ENCODE peak calls at places on chromosome 7, in four cellular contexts. D, E, W and M are unnamed samples.

GRCh38 chr7:55502988-55503514 is 69.3 kb downstream of the VOPP1 start:
- DNase-seq in D (no peak), E (no peak), W (no peak), M (no peak)

GRCh38 chr7:77940647-77941046 is 142.1 kb downstream of the PHTF2 start:
- DNase-seq in D (no peak), E (peak), W (peak), M (no peak)

GRCh38 chr7:2139004-2139652 is 93.6 kb downstream of the MAD1L1 start:
- DNase-seq in D (no peak), E (no peak), W (no peak), M (peak)

GRCh38 chr7:142385528-142386340 is 127.9 kb upstream of the PRSS58 start:
- DNase-seq in D (no peak), E (peak), W (peak), M (peak)

GRCh38 chr7:36299223-36299760 is 90.4 kb upstream of the ANLN start:
- DNase-seq in D (no peak), E (no peak), W (no peak), M (no peak)

GRCh38 chr7:138875794-138876193 is 77.8 kb upstream of the ATP6V0A4 start:
- DNase-seq in D (no peak), E (no peak), W (peak), M (no peak)

GRCh38 chr7:55052081-55052480 is 33.3 kb downstream of the EGFR start:
- DNase-seq in D (no peak), E (no peak), W (peak), M (no peak)

GRCh38 chr7:130127404-130128395 is 57.4 kb downstream of the KLHDC10 start:
- DNase-seq in D (no peak), E (no peak), W (no peak), M (no peak)

GRCh38 chr7:51346136-51346535 is 29.5 kb upstream of the COBL start:
- DNase-seq in D (no peak), E (no peak), W (no peak), M (no peak)

GRCh38 chr7:141956084-141956483 is 9.3 kb upstream of the CLEC5A start:
- DNase-seq in D (no peak), E (no peak), W (no peak), M (no peak)

GRCh38 chr7:151591866-151592265 is 72.2 kb upstream of the RHEB start:
- DNase-seq in D (no peak), E (no peak), W (no peak), M (no peak)
- H3K27ac ChIP-seq in D (no peak), E (no peak), W (no peak), M (no peak)

GRCh38 chr7:6526997-6527378 is 24.3 kb downstream of the GRID2IP start:
- DNase-seq in D (no peak), E (no peak), W (no peak), M (no peak)
- H3K27ac ChIP-seq in D (no peak), E (no peak), W (no peak), M (no peak)

GRCh38 chr7:105677803-105678583 is 96.7 kb upstream of the EFCAB10 start:
- DNase-seq in D (peak), E (no peak), W (no peak), M (no peak)
- H3K27ac ChIP-seq in D (peak), E (no peak), W (no peak), M (peak)

DNA sequence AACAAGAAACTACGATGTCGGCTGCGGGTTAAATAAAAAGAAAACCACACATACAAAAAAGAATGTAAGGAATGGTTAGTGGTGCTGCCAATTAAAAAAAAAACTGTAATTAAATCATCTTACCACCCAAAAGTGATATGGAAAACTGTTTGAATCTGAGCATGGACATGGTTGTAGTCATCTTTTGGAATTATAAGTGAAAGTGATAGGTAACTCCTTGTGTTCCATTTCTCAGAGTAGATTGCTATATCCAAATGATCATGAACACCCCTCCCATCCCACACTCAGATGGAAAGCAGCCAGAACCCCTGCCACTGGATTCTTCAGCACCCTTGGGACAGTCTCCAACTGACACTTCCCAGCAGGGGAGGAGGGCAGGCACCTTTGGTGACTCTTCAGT is 14.3 kb upstream of the DAGLB start:
- DNase-seq in D (no peak), E (no peak), W (no peak), M (no peak)
- H3K27ac ChIP-seq in D (no peak), E (no peak), W (no peak), M (no peak)